ENCODE peak calls at places on chromosomes 12 and 14, in five cellular contexts. One of them, this sample, is unnamed.

GRCh38 chr12:76080729-76081415 is 3.6 kb downstream of the NAP1L1 start:
- DNase-seq in colonic mucosa: no peak
- DNase-seq in ovary: no peak
- DNase-seq in breast epithelium: no peak
- DNase-seq in endothelial cell of umbilical vein: no peak
- DNase-seq in this sample: no peak

GRCh38 chr12:46265734-46266133 is 3.1 kb downstream of the SLC38A1 start:
- DNase-seq in colonic mucosa: no peak
- DNase-seq in ovary: no peak
- DNase-seq in breast epithelium: no peak
- DNase-seq in endothelial cell of umbilical vein: no peak
- DNase-seq in this sample: no peak

GRCh38 chr14:34536951-34537676 is 2.4 kb downstream of the EAPP start:
- DNase-seq in colonic mucosa: no peak
- DNase-seq in ovary: no peak
- DNase-seq in breast epithelium: no peak
- DNase-seq in endothelial cell of umbilical vein: no peak
- DNase-seq in this sample: no peak

GRCh38 chr14:77979666-77980351 is 179.9 kb downstream of the ADCK1 start:
- DNase-seq in colonic mucosa: no peak
- DNase-seq in ovary: no peak
- DNase-seq in breast epithelium: no peak
- DNase-seq in endothelial cell of umbilical vein: no peak
- DNase-seq in this sample: no peak

GRCh38 chr12:12837025-12837872 is 24.1 kb downstream of the DDX47 start:
- DNase-seq in colonic mucosa: peak; percentile 49
- DNase-seq in ovary: peak; percentile 62
- DNase-seq in breast epithelium: no peak
- DNase-seq in endothelial cell of umbilical vein: peak; percentile 86
- DNase-seq in this sample: no peak

GRCh38 chr14:105490318-105490571 is 801 bp upstream of the TEDC1 start:
- DNase-seq in colonic mucosa: no peak
- DNase-seq in ovary: peak; percentile 82
- DNase-seq in breast epithelium: peak; percentile 47
- DNase-seq in endothelial cell of umbilical vein: no peak
- DNase-seq in this sample: no peak

GRCh38 chr12:87381747-87382146 is 647.5 kb downstream of the C12orf50 start:
- DNase-seq in colonic mucosa: no peak
- DNase-seq in ovary: no peak
- DNase-seq in breast epithelium: no peak
- DNase-seq in endothelial cell of umbilical vein: no peak
- DNase-seq in this sample: no peak

GRCh38 chr14:39977198-39977597 is 545.0 kb upstream of the FBXO33 start:
- DNase-seq in colonic mucosa: no peak
- DNase-seq in ovary: no peak
- DNase-seq in breast epithelium: no peak
- DNase-seq in endothelial cell of umbilical vein: no peak
- DNase-seq in this sample: no peak

GRCh38 chr12:108308432-108308831 is 30.7 kb downstream of the CMKLR1 start:
- DNase-seq in colonic mucosa: no peak
- DNase-seq in ovary: no peak
- DNase-seq in breast epithelium: no peak
- DNase-seq in endothelial cell of umbilical vein: no peak
- DNase-seq in this sample: no peak

GRCh38 chr14:58633831-58634230 is 3.9 kb upstream of the DACT1 start:
- DNase-seq in colonic mucosa: no peak
- DNase-seq in ovary: no peak
- DNase-seq in breast epithelium: no peak
- DNase-seq in endothelial cell of umbilical vein: no peak
- DNase-seq in this sample: no peak

GRCh38 chr12:12560587-12561304 is 1.9 kb downstream of the DUSP16 start:
- DNase-seq in colonic mucosa: peak; percentile 74
- DNase-seq in ovary: peak; percentile 36
- DNase-seq in breast epithelium: peak; percentile 72
- DNase-seq in endothelial cell of umbilical vein: peak; percentile 74
- DNase-seq in this sample: peak; percentile 34

GRCh38 chr12:116406529-116406928 is 129.0 kb upstream of the MED13L start:
- DNase-seq in colonic mucosa: peak; percentile 77
- DNase-seq in ovary: peak; percentile 30
- DNase-seq in breast epithelium: peak; percentile 85
- DNase-seq in endothelial cell of umbilical vein: no peak
- DNase-seq in this sample: no peak

GRCh38 chr14:95507701-95508103 is 8.7 kb downstream of the SYNE3 start:
- DNase-seq in colonic mucosa: no peak
- DNase-seq in ovary: no peak
- DNase-seq in breast epithelium: peak; percentile 62
- DNase-seq in endothelial cell of umbilical vein: peak; percentile 83
- DNase-seq in this sample: no peak

GRCh38 chr14:93150227-93151206 is 34.2 kb downstream of the MOAP1 start:
- DNase-seq in colonic mucosa: peak; percentile 85
- DNase-seq in ovary: no peak
- DNase-seq in breast epithelium: no peak
- DNase-seq in endothelial cell of umbilical vein: peak; percentile 18
- DNase-seq in this sample: no peak

GRCh38 chr12:50017047-50017446 is 8.2 kb downstream of the RACGAP1 start:
- DNase-seq in colonic mucosa: peak; percentile 59
- DNase-seq in ovary: peak; percentile 59
- DNase-seq in breast epithelium: no peak
- DNase-seq in endothelial cell of umbilical vein: peak; percentile 83
- DNase-seq in this sample: no peak

GRCh38 chr12:53097564-53098353 is at the start of gene IGFBP6:
- DNase-seq in colonic mucosa: peak; percentile 62
- DNase-seq in ovary: peak; percentile 77
- DNase-seq in breast epithelium: peak; percentile 45
- DNase-seq in endothelial cell of umbilical vein: peak; percentile 45
- DNase-seq in this sample: peak; percentile 32

GRCh38 chr12:69061574-69061973 is 128.6 kb upstream of the CPM start:
- DNase-seq in colonic mucosa: no peak
- DNase-seq in ovary: no peak
- DNase-seq in breast epithelium: no peak
- DNase-seq in endothelial cell of umbilical vein: no peak
- DNase-seq in this sample: no peak

GRCh38 chr14:91252901-91253794 is 8.6 kb upstream of the GPR68 start:
- DNase-seq in colonic mucosa: peak; percentile 56
- DNase-seq in ovary: peak; percentile 50
- DNase-seq in breast epithelium: no peak
- DNase-seq in endothelial cell of umbilical vein: no peak
- DNase-seq in this sample: no peak

GRCh38 chr14:33834101-33834955 is 116.5 kb downstream of the EGLN3 start:
- DNase-seq in colonic mucosa: no peak
- DNase-seq in ovary: no peak
- DNase-seq in breast epithelium: peak; percentile 51
- DNase-seq in endothelial cell of umbilical vein: no peak
- DNase-seq in this sample: no peak

GRCh38 chr14:72685456-72685855 is 208.4 kb downstream of the DPF3 start:
- DNase-seq in colonic mucosa: no peak
- DNase-seq in ovary: no peak
- DNase-seq in breast epithelium: no peak
- DNase-seq in endothelial cell of umbilical vein: no peak
- DNase-seq in this sample: no peak

GRCh38 chr14:102883028-102883953 is 39.2 kb upstream of the AMN start:
- DNase-seq in colonic mucosa: no peak
- DNase-seq in ovary: no peak
- DNase-seq in breast epithelium: no peak
- DNase-seq in endothelial cell of umbilical vein: no peak
- DNase-seq in this sample: no peak

GRCh38 chr14:88614218-88614907 is 51.5 kb downstream of the ZC3H14 start:
- DNase-seq in colonic mucosa: no peak
- DNase-seq in ovary: no peak
- DNase-seq in breast epithelium: no peak
- DNase-seq in endothelial cell of umbilical vein: peak; percentile 61
- DNase-seq in this sample: no peak

GRCh38 chr12:49903700-49904423 is at the start of gene FAIM2:
- DNase-seq in colonic mucosa: no peak
- DNase-seq in ovary: peak; percentile 69
- DNase-seq in breast epithelium: no peak
- DNase-seq in endothelial cell of umbilical vein: no peak
- DNase-seq in this sample: peak; percentile 52

GRCh38 chr12:75662501-75663159 is 151.2 kb upstream of the KRR1 start:
- DNase-seq in colonic mucosa: no peak
- DNase-seq in ovary: no peak
- DNase-seq in breast epithelium: no peak
- DNase-seq in endothelial cell of umbilical vein: no peak
- DNase-seq in this sample: no peak

GRCh38 chr12:11732023-11732422 is 82.5 kb downstream of the ETV6 start:
- DNase-seq in colonic mucosa: no peak
- DNase-seq in ovary: no peak
- DNase-seq in breast epithelium: no peak
- DNase-seq in endothelial cell of umbilical vein: no peak
- DNase-seq in this sample: no peak

GRCh38 chr12:21940972-21941521 is at the start of gene ABCC9:
- DNase-seq in colonic mucosa: peak; percentile 30
- DNase-seq in ovary: peak; percentile 72
- DNase-seq in breast epithelium: no peak
- DNase-seq in endothelial cell of umbilical vein: peak; percentile 16
- DNase-seq in this sample: no peak

GRCh38 chr14:22689186-22689585 is 45.0 kb upstream of the OR6J1 start:
- DNase-seq in colonic mucosa: peak; percentile 28
- DNase-seq in ovary: no peak
- DNase-seq in breast epithelium: no peak
- DNase-seq in endothelial cell of umbilical vein: peak; percentile 96
- DNase-seq in this sample: no peak

GRCh38 chr14:42222924-42223471 is 616.3 kb downstream of the LRFN5 start:
- DNase-seq in colonic mucosa: no peak
- DNase-seq in ovary: no peak
- DNase-seq in breast epithelium: no peak
- DNase-seq in endothelial cell of umbilical vein: no peak
- DNase-seq in this sample: no peak

GRCh38 chr14:42229294-42229693 is 622.6 kb downstream of the LRFN5 start:
- DNase-seq in colonic mucosa: no peak
- DNase-seq in ovary: no peak
- DNase-seq in breast epithelium: no peak
- DNase-seq in endothelial cell of umbilical vein: no peak
- DNase-seq in this sample: no peak

GRCh38 chr14:42228611-42229010 is 621.9 kb downstream of the LRFN5 start:
- DNase-seq in colonic mucosa: no peak
- DNase-seq in ovary: no peak
- DNase-seq in breast epithelium: no peak
- DNase-seq in endothelial cell of umbilical vein: no peak
- DNase-seq in this sample: no peak

GRCh38 chr14:42229976-42230375 is 623.3 kb downstream of the LRFN5 start:
- DNase-seq in colonic mucosa: no peak
- DNase-seq in ovary: no peak
- DNase-seq in breast epithelium: no peak
- DNase-seq in endothelial cell of umbilical vein: no peak
- DNase-seq in this sample: no peak

GRCh38 chr14:42224053-42224888 is 617.6 kb downstream of the LRFN5 start:
- DNase-seq in colonic mucosa: peak; percentile 68
- DNase-seq in ovary: peak; percentile 30
- DNase-seq in breast epithelium: no peak
- DNase-seq in endothelial cell of umbilical vein: peak; percentile 47
- DNase-seq in this sample: no peak
- H3K4me1 ChIP-seq in colonic mucosa: no peaks in the 10 kb centered on the region
- H3K4me1 ChIP-seq in ovary: no peaks in the 10 kb centered on the region
- H3K4me1 ChIP-seq in breast epithelium: no peaks in the 10 kb centered on the region
- H3K4me1 ChIP-seq in endothelial cell of umbilical vein: no peaks in the 10 kb centered on the region
- H3K4me1 ChIP-seq in this sample: no peaks in the 10 kb centered on the region

DNA sequence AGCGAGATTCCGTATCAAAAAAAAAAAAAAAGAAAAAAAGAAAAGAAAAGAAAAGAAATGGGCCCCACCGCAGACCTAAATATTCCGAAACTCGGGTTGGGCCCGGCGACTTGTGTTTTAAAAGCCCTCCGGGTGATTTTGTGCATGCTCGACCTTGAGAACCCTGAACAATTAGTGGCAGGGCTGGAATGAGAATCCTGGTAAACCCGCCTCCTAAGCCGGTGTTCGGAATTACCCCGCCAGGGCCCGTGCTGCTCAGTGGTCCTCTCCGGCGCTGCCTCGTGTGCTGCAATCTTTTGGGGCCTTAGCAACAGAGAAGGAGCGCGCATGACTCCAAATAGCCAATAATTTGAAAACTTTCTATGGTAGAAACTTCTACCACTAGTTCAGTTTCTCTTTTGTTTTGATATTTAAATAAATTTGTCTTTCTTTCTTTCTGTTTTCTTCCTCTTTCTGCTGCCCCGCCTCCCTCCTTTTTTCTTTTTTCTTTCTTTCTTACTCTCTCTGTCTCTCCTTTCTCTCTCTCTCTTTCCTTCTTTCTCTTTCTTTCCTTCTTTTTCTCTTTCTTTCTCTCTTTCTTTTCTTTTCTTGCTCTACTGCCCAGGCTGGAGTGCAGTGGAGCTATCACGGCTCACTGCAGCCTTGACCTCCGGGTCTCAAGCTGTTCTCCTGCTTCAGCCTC is 1.5 kb upstream of the GALNT6 start:
- DNase-seq in colonic mucosa: no peak
- DNase-seq in ovary: no peak
- DNase-seq in breast epithelium: no peak
- DNase-seq in endothelial cell of umbilical vein: peak; percentile 45
- DNase-seq in this sample: peak; percentile 26
- TF ChIP-seq CTCF in colonic mucosa: no peak
- TF ChIP-seq CTCF in ovary: no peak
- TF ChIP-seq CTCF in breast epithelium: no peak
- TF ChIP-seq CTCF in endothelial cell of umbilical vein: no peak
- TF ChIP-seq CTCF in this sample: no peak

GRCh38 chr12:124811633-124812032 is 52.0 kb downstream of the SCARB1 start:
- DNase-seq in colonic mucosa: no peak
- DNase-seq in ovary: no peak
- DNase-seq in breast epithelium: no peak
- DNase-seq in endothelial cell of umbilical vein: no peak
- DNase-seq in this sample: no peak
- H3K27ac ChIP-seq in colonic mucosa: no peak overlapping the region
- H3K27ac ChIP-seq in ovary: no peak overlapping the region
- H3K27ac ChIP-seq in breast epithelium: no peak overlapping the region
- H3K27ac ChIP-seq in endothelial cell of umbilical vein: no peak overlapping the region
- H3K27ac ChIP-seq in this sample: no peak overlapping the region

GRCh38 chr12:124392991-124393790 is 98.3 kb downstream of the RFLNA start:
- DNase-seq in colonic mucosa: peak; percentile 92
- DNase-seq in ovary: peak; percentile 95
- DNase-seq in breast epithelium: peak; percentile 76
- DNase-seq in endothelial cell of umbilical vein: peak; percentile 81
- DNase-seq in this sample: no peak

GRCh38 chr12:124395284-124395752 is 100.4 kb downstream of the RFLNA start:
- DNase-seq in colonic mucosa: no peak
- DNase-seq in ovary: no peak
- DNase-seq in breast epithelium: no peak
- DNase-seq in endothelial cell of umbilical vein: no peak
- DNase-seq in this sample: no peak

GRCh38 chr12:124394462-124395128 is 99.7 kb downstream of the RFLNA start:
- DNase-seq in colonic mucosa: no peak
- DNase-seq in ovary: no peak
- DNase-seq in breast epithelium: no peak
- DNase-seq in endothelial cell of umbilical vein: no peak
- DNase-seq in this sample: no peak

GRCh38 chr12:124392271-124392990 is 97.5 kb downstream of the RFLNA start:
- DNase-seq in colonic mucosa: peak; percentile 43
- DNase-seq in ovary: peak; percentile 53
- DNase-seq in breast epithelium: no peak
- DNase-seq in endothelial cell of umbilical vein: peak; percentile 13
- DNase-seq in this sample: no peak

DNA sequence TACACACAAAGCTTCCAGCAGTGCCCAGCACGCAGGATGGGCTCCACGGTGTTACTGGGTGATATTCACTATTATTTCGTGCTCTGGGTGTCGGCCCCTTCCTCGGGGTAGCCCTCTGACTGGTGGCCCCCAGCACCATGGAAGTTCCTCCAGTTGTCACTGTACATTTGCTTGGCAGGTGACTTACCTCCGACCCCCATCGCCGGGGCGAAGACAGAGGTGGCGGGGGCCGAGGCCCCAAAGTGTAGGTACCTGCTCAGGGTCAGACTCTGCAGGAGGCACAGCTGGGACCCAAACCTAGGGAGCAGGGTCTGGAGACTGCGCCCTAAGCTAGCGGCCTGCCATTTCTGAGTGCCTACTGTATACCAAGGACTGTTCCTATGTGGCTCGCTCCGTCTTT is 98.9 kb downstream of the RFLNA start:
- DNase-seq in colonic mucosa: no peak
- DNase-seq in ovary: no peak
- DNase-seq in breast epithelium: no peak
- DNase-seq in endothelial cell of umbilical vein: no peak
- DNase-seq in this sample: no peak
- H3K4me1 ChIP-seq in colonic mucosa: peaks cover 44% of the 10 kb centered on the region
- H3K4me1 ChIP-seq in ovary: peaks cover 22% of the 10 kb centered on the region
- H3K4me1 ChIP-seq in breast epithelium: peaks cover 12% of the 10 kb centered on the region
- H3K4me1 ChIP-seq in endothelial cell of umbilical vein: peaks cover 48% of the 10 kb centered on the region
- H3K4me1 ChIP-seq in this sample: peaks cover 27% of the 10 kb centered on the region